ENCODE peak calls at places on chromosome 10, in nine cellular contexts. One of them, this sample, is unnamed.

GRCh38 chr10:86900955-86901354 is 56.5 kb downstream of the MMRN2 start:
- DNase-seq in CD4-positive, alpha-beta T cell: no peak
- DNase-seq in BJ: no peak
- DNase-seq in fibroblast of the aortic adventitia: peak; percentile 90
- DNase-seq in psoas muscle: peak; percentile 90
- DNase-seq in pancreas: peak; percentile 94
- DNase-seq in ovary: peak; percentile 84
- DNase-seq in lower leg skin: no peak
- DNase-seq in neural crest cell: no peak
- DNase-seq in this sample: no peak

GRCh38 chr10:7424315-7424714 is 13.5 kb upstream of the SFMBT2 start:
- DNase-seq in CD4-positive, alpha-beta T cell: no peak
- DNase-seq in BJ: no peak
- DNase-seq in fibroblast of the aortic adventitia: no peak
- DNase-seq in psoas muscle: no peak
- DNase-seq in pancreas: no peak
- DNase-seq in ovary: no peak
- DNase-seq in lower leg skin: no peak
- DNase-seq in neural crest cell: no peak
- DNase-seq in this sample: no peak

GRCh38 chr10:86663046-86663345 is 5.3 kb upstream of the LDB3 start:
- DNase-seq in CD4-positive, alpha-beta T cell: no peak
- DNase-seq in BJ: no peak
- DNase-seq in fibroblast of the aortic adventitia: no peak
- DNase-seq in psoas muscle: peak; percentile 43
- DNase-seq in pancreas: no peak
- DNase-seq in ovary: no peak
- DNase-seq in lower leg skin: no peak
- DNase-seq in neural crest cell: no peak
- DNase-seq in this sample: no peak

GRCh38 chr10:103599907-103600306 is 106.4 kb downstream of the NEURL1 start:
- DNase-seq in CD4-positive, alpha-beta T cell: no peak
- DNase-seq in BJ: no peak
- DNase-seq in fibroblast of the aortic adventitia: no peak
- DNase-seq in psoas muscle: peak; percentile 19
- DNase-seq in pancreas: no peak
- DNase-seq in ovary: no peak
- DNase-seq in lower leg skin: no peak
- DNase-seq in neural crest cell: no peak
- DNase-seq in this sample: no peak

GRCh38 chr10:86952106-86952505 is 5.3 kb downstream of the MMRN2 start:
- DNase-seq in CD4-positive, alpha-beta T cell: no peak
- DNase-seq in BJ: no peak
- DNase-seq in fibroblast of the aortic adventitia: no peak
- DNase-seq in psoas muscle: peak; percentile 13
- DNase-seq in pancreas: no peak
- DNase-seq in ovary: peak; percentile 9
- DNase-seq in lower leg skin: no peak
- DNase-seq in neural crest cell: no peak
- DNase-seq in this sample: no peak

GRCh38 chr10:66365686-66366085 is 560.1 kb upstream of the LRRTM3 start:
- DNase-seq in CD4-positive, alpha-beta T cell: no peak
- DNase-seq in BJ: no peak
- DNase-seq in fibroblast of the aortic adventitia: no peak
- DNase-seq in psoas muscle: no peak
- DNase-seq in pancreas: no peak
- DNase-seq in ovary: no peak
- DNase-seq in lower leg skin: no peak
- DNase-seq in neural crest cell: no peak
- DNase-seq in this sample: no peak

GRCh38 chr10:105742923-105743322 is 1101.8 kb downstream of the SORCS3 start:
- DNase-seq in CD4-positive, alpha-beta T cell: no peak
- DNase-seq in BJ: no peak
- DNase-seq in fibroblast of the aortic adventitia: no peak
- DNase-seq in psoas muscle: no peak
- DNase-seq in pancreas: no peak
- DNase-seq in ovary: no peak
- DNase-seq in lower leg skin: no peak
- DNase-seq in neural crest cell: no peak
- DNase-seq in this sample: no peak

GRCh38 chr10:133258818-133259602 is 17.7 kb downstream of the ADAM8 start:
- DNase-seq in CD4-positive, alpha-beta T cell: peak; percentile 46
- DNase-seq in BJ: peak; percentile 96
- DNase-seq in fibroblast of the aortic adventitia: peak; percentile 99
- DNase-seq in psoas muscle: peak; percentile 91
- DNase-seq in pancreas: peak; percentile 78
- DNase-seq in ovary: peak; percentile 67
- DNase-seq in lower leg skin: peak; percentile 89
- DNase-seq in neural crest cell: no peak
- DNase-seq in this sample: no peak

GRCh38 chr10:127485153-127485857 is 63.8 kb upstream of the NPS start:
- DNase-seq in CD4-positive, alpha-beta T cell: no peak
- DNase-seq in BJ: no peak
- DNase-seq in fibroblast of the aortic adventitia: no peak
- DNase-seq in psoas muscle: no peak
- DNase-seq in pancreas: no peak
- DNase-seq in ovary: no peak
- DNase-seq in lower leg skin: no peak
- DNase-seq in neural crest cell: no peak
- DNase-seq in this sample: no peak

GRCh38 chr10:31129261-31129660 is 97.6 kb upstream of the ZNF438 start:
- DNase-seq in CD4-positive, alpha-beta T cell: no peak
- DNase-seq in BJ: no peak
- DNase-seq in fibroblast of the aortic adventitia: peak; percentile 98
- DNase-seq in psoas muscle: no peak
- DNase-seq in pancreas: no peak
- DNase-seq in ovary: peak; percentile 68
- DNase-seq in lower leg skin: no peak
- DNase-seq in neural crest cell: no peak
- DNase-seq in this sample: no peak

GRCh38 chr10:17430647-17431355 is 23.6 kb downstream of the ST8SIA6 start:
- DNase-seq in CD4-positive, alpha-beta T cell: peak; percentile 49
- DNase-seq in BJ: peak; percentile 33
- DNase-seq in fibroblast of the aortic adventitia: peak; percentile 83
- DNase-seq in psoas muscle: peak; percentile 68
- DNase-seq in pancreas: peak; percentile 66
- DNase-seq in ovary: peak; percentile 89
- DNase-seq in lower leg skin: peak; percentile 60
- DNase-seq in neural crest cell: peak; percentile 75
- DNase-seq in this sample: peak; percentile 74

GRCh38 chr10:3987142-3987974 is 202.3 kb upstream of the KLF6 start:
- DNase-seq in CD4-positive, alpha-beta T cell: no peak
- DNase-seq in BJ: no peak
- DNase-seq in fibroblast of the aortic adventitia: peak; percentile 18
- DNase-seq in psoas muscle: no peak
- DNase-seq in pancreas: no peak
- DNase-seq in ovary: no peak
- DNase-seq in lower leg skin: no peak
- DNase-seq in neural crest cell: no peak
- DNase-seq in this sample: no peak

GRCh38 chr10:75261813-75262725 is 26.3 kb upstream of the COMTD1 start:
- DNase-seq in CD4-positive, alpha-beta T cell: no peak
- DNase-seq in BJ: peak; percentile 66
- DNase-seq in fibroblast of the aortic adventitia: no peak
- DNase-seq in psoas muscle: no peak
- DNase-seq in pancreas: peak; percentile 90
- DNase-seq in ovary: no peak
- DNase-seq in lower leg skin: no peak
- DNase-seq in neural crest cell: no peak
- DNase-seq in this sample: no peak

GRCh38 chr10:71471957-71472365 is 75.2 kb downstream of the CDH23 start:
- DNase-seq in CD4-positive, alpha-beta T cell: no peak
- DNase-seq in BJ: no peak
- DNase-seq in fibroblast of the aortic adventitia: no peak
- DNase-seq in psoas muscle: no peak
- DNase-seq in pancreas: no peak
- DNase-seq in ovary: no peak
- DNase-seq in lower leg skin: no peak
- DNase-seq in neural crest cell: no peak
- DNase-seq in this sample: no peak
- TF ChIP-seq CTCF in CD4-positive, alpha-beta T cell: no peak
- TF ChIP-seq CTCF in BJ: no peak
- TF ChIP-seq CTCF in fibroblast of the aortic adventitia: no peak
- TF ChIP-seq CTCF in psoas muscle: no peak
- TF ChIP-seq CTCF in pancreas: no peak
- TF ChIP-seq CTCF in ovary: no peak
- TF ChIP-seq CTCF in lower leg skin: no peak
- TF ChIP-seq CTCF in neural crest cell: no peak
- TF ChIP-seq CTCF in this sample: no peak

GRCh38 chr10:69090687-69091450 is 3.0 kb downstream of the SRGN start:
- DNase-seq in CD4-positive, alpha-beta T cell: no peak
- DNase-seq in BJ: no peak
- DNase-seq in fibroblast of the aortic adventitia: peak; percentile 23
- DNase-seq in psoas muscle: no peak
- DNase-seq in pancreas: no peak
- DNase-seq in ovary: no peak
- DNase-seq in lower leg skin: no peak
- DNase-seq in neural crest cell: no peak
- DNase-seq in this sample: no peak

GRCh38 chr10:69097729-69098128 is 9.8 kb downstream of the SRGN start:
- DNase-seq in CD4-positive, alpha-beta T cell: no peak
- DNase-seq in BJ: no peak
- DNase-seq in fibroblast of the aortic adventitia: peak; percentile 49
- DNase-seq in psoas muscle: no peak
- DNase-seq in pancreas: no peak
- DNase-seq in ovary: no peak
- DNase-seq in lower leg skin: no peak
- DNase-seq in neural crest cell: no peak
- DNase-seq in this sample: no peak

GRCh38 chr10:69092959-69093850 is 5.3 kb downstream of the SRGN start:
- DNase-seq in CD4-positive, alpha-beta T cell: peak; percentile 65
- DNase-seq in BJ: peak; percentile 27
- DNase-seq in fibroblast of the aortic adventitia: peak; percentile 94
- DNase-seq in psoas muscle: peak; percentile 60
- DNase-seq in pancreas: peak; percentile 74
- DNase-seq in ovary: peak; percentile 65
- DNase-seq in lower leg skin: peak; percentile 84
- DNase-seq in neural crest cell: peak; percentile 73
- DNase-seq in this sample: no peak

GRCh38 chr10:69096045-69096444 is 8.1 kb downstream of the SRGN start:
- DNase-seq in CD4-positive, alpha-beta T cell: no peak
- DNase-seq in BJ: no peak
- DNase-seq in fibroblast of the aortic adventitia: peak; percentile 15
- DNase-seq in psoas muscle: no peak
- DNase-seq in pancreas: no peak
- DNase-seq in ovary: no peak
- DNase-seq in lower leg skin: no peak
- DNase-seq in neural crest cell: no peak
- DNase-seq in this sample: no peak

GRCh38 chr10:69093933-69094332 is 6.0 kb downstream of the SRGN start:
- DNase-seq in CD4-positive, alpha-beta T cell: no peak
- DNase-seq in BJ: no peak
- DNase-seq in fibroblast of the aortic adventitia: peak; percentile 56
- DNase-seq in psoas muscle: no peak
- DNase-seq in pancreas: no peak
- DNase-seq in ovary: no peak
- DNase-seq in lower leg skin: no peak
- DNase-seq in neural crest cell: no peak
- DNase-seq in this sample: no peak
- TF ChIP-seq CTCF in CD4-positive, alpha-beta T cell: no peak
- TF ChIP-seq CTCF in BJ: peak; percentile 11
- TF ChIP-seq CTCF in fibroblast of the aortic adventitia: peak; percentile 39
- TF ChIP-seq CTCF in psoas muscle: no peak
- TF ChIP-seq CTCF in pancreas: no peak
- TF ChIP-seq CTCF in ovary: no peak
- TF ChIP-seq CTCF in lower leg skin: no peak
- TF ChIP-seq CTCF in neural crest cell: no peak
- TF ChIP-seq CTCF in this sample: no peak

GRCh38 chr10:89478085-89478738 is 57.2 kb downstream of the SLC16A12 start:
- DNase-seq in CD4-positive, alpha-beta T cell: no peak
- DNase-seq in BJ: no peak
- DNase-seq in fibroblast of the aortic adventitia: no peak
- DNase-seq in psoas muscle: no peak
- DNase-seq in pancreas: no peak
- DNase-seq in ovary: no peak
- DNase-seq in lower leg skin: no peak
- DNase-seq in neural crest cell: no peak
- DNase-seq in this sample: no peak
- TF ChIP-seq CTCF in CD4-positive, alpha-beta T cell: no peak
- TF ChIP-seq CTCF in BJ: no peak
- TF ChIP-seq CTCF in fibroblast of the aortic adventitia: peak; percentile 3
- TF ChIP-seq CTCF in psoas muscle: no peak
- TF ChIP-seq CTCF in pancreas: no peak
- TF ChIP-seq CTCF in ovary: no peak
- TF ChIP-seq CTCF in lower leg skin: no peak
- TF ChIP-seq CTCF in neural crest cell: no peak
- TF ChIP-seq CTCF in this sample: no peak

DNA sequence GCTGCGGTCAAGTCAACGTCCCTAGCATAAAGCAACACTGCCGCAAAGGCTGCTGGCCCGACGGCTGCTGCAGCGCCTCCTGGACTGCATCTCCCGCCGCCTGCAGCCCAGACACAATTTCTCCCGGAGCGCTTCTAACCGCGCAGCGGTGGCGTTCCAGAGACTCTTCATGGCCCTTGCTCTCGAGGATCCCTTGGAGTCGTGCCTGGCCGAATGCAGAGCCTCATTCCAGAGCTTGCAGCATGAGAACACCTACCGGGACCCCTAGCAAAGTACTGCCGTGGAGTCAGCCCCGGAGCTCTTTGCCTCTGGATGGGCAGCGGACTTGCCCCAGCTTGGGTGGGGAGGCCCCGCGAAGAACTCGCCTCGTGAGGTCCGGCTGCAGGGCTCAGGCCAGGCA is 79.7 kb upstream of the ZNF32 start:
- DNase-seq in CD4-positive, alpha-beta T cell: no peak
- DNase-seq in BJ: no peak
- DNase-seq in fibroblast of the aortic adventitia: no peak
- DNase-seq in psoas muscle: no peak
- DNase-seq in pancreas: no peak
- DNase-seq in ovary: no peak
- DNase-seq in lower leg skin: no peak
- DNase-seq in neural crest cell: no peak
- DNase-seq in this sample: no peak
- TF ChIP-seq CTCF in CD4-positive, alpha-beta T cell: no peak
- TF ChIP-seq CTCF in BJ: no peak
- TF ChIP-seq CTCF in fibroblast of the aortic adventitia: no peak
- TF ChIP-seq CTCF in psoas muscle: no peak
- TF ChIP-seq CTCF in pancreas: no peak
- TF ChIP-seq CTCF in ovary: no peak
- TF ChIP-seq CTCF in lower leg skin: no peak
- TF ChIP-seq CTCF in neural crest cell: no peak
- TF ChIP-seq CTCF in this sample: no peak